ENCODE peak calls at places on chromosome 21, in nine cellular contexts. Q is NB4, K is astrocyte of the spinal cord, G is mammary epithelial cell, F is neural progenitor cell, T is heart left ventricle, W is A673, L is left ventricle myocardium inferior, B is HCT116. O is an unnamed sample.
A peak's percentile ranks its signal among the peaks of the same experiment; 100 is the strongest.

GRCh38 chr21:24369751-24370150 is 1237.5 kb downstream of the MRPL39 start:
- DNase-seq in Q (no peak), K (no peak), G (no peak), F (no peak), T (no peak), W (no peak), L (no peak), B (no peak), O (no peak)

GRCh38 chr21:39345440-39345839 is 3.4 kb downstream of the HMGN1 start:
- DNase-seq in Q (no peak), K (no peak), G (no peak), F (no peak), T (no peak), W (no peak), L (no peak), B (no peak), O (no peak)

GRCh38 chr21:26804895-26805609 is 40.2 kb downstream of the ADAMTS1 start:
- DNase-seq in Q (no peak), K (no peak), G (no peak), F (no peak), T (no peak), W (no peak), L (no peak), B (no peak), O (peak; percentile 69)

GRCh38 chr21:38769253-38769780 is 36.4 kb upstream of the ETS2 start:
- DNase-seq in Q (no peak), K (peak; percentile 82), G (no peak), F (peak; percentile 26), T (no peak), W (no peak), L (no peak), B (no peak), O (no peak)

GRCh38 chr21:41359289-41359688 is 2.5 kb upstream of the MX2 start:
- DNase-seq in Q (no peak), K (no peak), G (no peak), F (peak; percentile 20), T (no peak), W (no peak), L (no peak), B (no peak), O (no peak)

GRCh38 chr21:41751621-41752020 is 15.2 kb downstream of the RIPK4 start:
- DNase-seq in Q (no peak), K (no peak), G (peak; percentile 87), F (no peak), T (no peak), W (no peak), L (peak; percentile 4), B (no peak), O (no peak)

GRCh38 chr21:44551290-44552015 is at the start of gene KRTAP10-2:
- DNase-seq in Q (no peak), K (no peak), G (no peak), F (no peak), T (peak; percentile 20), W (no peak), L (no peak), B (no peak), O (no peak)

GRCh38 chr21:41932576-41933258 is 21.1 kb downstream of the C2CD2 start:
- DNase-seq in Q (peak; percentile 44), K (no peak), G (peak; percentile 75), F (no peak), T (peak; percentile 48), W (no peak), L (peak; percentile 51), B (peak; percentile 8), O (peak; percentile 22)

GRCh38 chr21:42525228-42525604 is 11.6 kb downstream of the SLC37A1 start:
- DNase-seq in Q (no peak), K (no peak), G (peak; percentile 43), F (peak; percentile 54), T (no peak), W (no peak), L (no peak), B (no peak), O (no peak)

GRCh38 chr21:25887646-25888321 is 153.0 kb downstream of the GABPA start:
- DNase-seq in Q (no peak), K (no peak), G (no peak), F (no peak), T (no peak), W (no peak), L (no peak), B (no peak), O (no peak)

GRCh38 chr21:42164818-42165217 is 54.1 kb upstream of the ABCG1 start:
- DNase-seq in Q (no peak), K (no peak), G (no peak), F (no peak), T (no peak), W (no peak), L (no peak), B (no peak), O (no peak)

GRCh38 chr21:45893166-45894106 is 88.1 kb upstream of the COL6A1 start:
- DNase-seq in Q (no peak), K (no peak), G (no peak), F (no peak), T (peak; percentile 27), W (no peak), L (no peak), B (no peak), O (no peak)

GRCh38 chr21:42373181-42373907 is 7.0 kb upstream of the TFF1 start:
- DNase-seq in Q (peak; percentile 31), K (no peak), G (no peak), F (no peak), T (no peak), W (no peak), L (no peak), B (no peak), O (no peak)

GRCh38 chr21:32303385-32303784 is 4.7 kb downstream of the MRAP start:
- DNase-seq in Q (no peak), K (no peak), G (no peak), F (no peak), T (no peak), W (no peak), L (no peak), B (no peak), O (no peak)

GRCh38 chr21:45421071-45421845 is 16.3 kb downstream of the COL18A1 start:
- DNase-seq in Q (no peak), K (no peak), G (peak; percentile 20), F (no peak), T (peak; percentile 53), W (no peak), L (peak; percentile 18), B (no peak), O (no peak)

GRCh38 chr21:28832013-28832714 is 160.5 kb downstream of the LTN1 start:
- DNase-seq in Q (peak; percentile 33), K (peak; percentile 16), G (peak; percentile 89), F (no peak), T (no peak), W (no peak), L (no peak), B (no peak), O (peak; percentile 45)

GRCh38 chr21:33560965-33561364 is 18.1 kb downstream of the SON start:
- DNase-seq in Q (no peak), K (no peak), G (no peak), F (no peak), T (no peak), W (no peak), L (no peak), B (no peak), O (no peak)
- H3K4me3 ChIP-seq in Q (no peak overlapping the region), K (no peak overlapping the region), G (no peak overlapping the region), F (no peak overlapping the region), T (no peak overlapping the region), W (no peak overlapping the region), L (no peak overlapping the region), B (no peak overlapping the region), O (no peak overlapping the region)

GRCh38 chr21:17513214-17514123 is 626 bp downstream of the CXADR start:
- DNase-seq in Q (no peak), K (peak; percentile 55), G (peak; percentile 52), F (peak; percentile 71), T (peak; percentile 33), W (peak; percentile 44), L (no peak), B (no peak), O (no peak)
- TF ChIP-seq CTCF in Q (no peak), K (no peak), G (peak; percentile 15), F (peak; percentile 23), T (no peak), W (no peak), L (no peak), B (no peak), O (no peak)

GRCh38 chr21:34736116-34736870 is 67.5 kb downstream of the CLIC6 start:
- DNase-seq in Q (no peak), K (no peak), G (no peak), F (no peak), T (no peak), W (no peak), L (no peak), B (no peak), O (no peak)

GRCh38 chr21:34732388-34732821 is 63.6 kb downstream of the CLIC6 start:
- DNase-seq in Q (no peak), K (no peak), G (peak; percentile 49), F (no peak), T (no peak), W (no peak), L (no peak), B (no peak), O (no peak)

GRCh38 chr21:34730756-34731445 is 62.1 kb downstream of the CLIC6 start:
- DNase-seq in Q (no peak), K (no peak), G (peak; percentile 28), F (no peak), T (no peak), W (no peak), L (no peak), B (no peak), O (no peak)

GRCh38 chr21:34734696-34735095 is 65.9 kb downstream of the CLIC6 start:
- DNase-seq in Q (peak; percentile 15), K (no peak), G (peak; percentile 65), F (no peak), T (no peak), W (no peak), L (no peak), B (no peak), O (no peak)

DNA sequence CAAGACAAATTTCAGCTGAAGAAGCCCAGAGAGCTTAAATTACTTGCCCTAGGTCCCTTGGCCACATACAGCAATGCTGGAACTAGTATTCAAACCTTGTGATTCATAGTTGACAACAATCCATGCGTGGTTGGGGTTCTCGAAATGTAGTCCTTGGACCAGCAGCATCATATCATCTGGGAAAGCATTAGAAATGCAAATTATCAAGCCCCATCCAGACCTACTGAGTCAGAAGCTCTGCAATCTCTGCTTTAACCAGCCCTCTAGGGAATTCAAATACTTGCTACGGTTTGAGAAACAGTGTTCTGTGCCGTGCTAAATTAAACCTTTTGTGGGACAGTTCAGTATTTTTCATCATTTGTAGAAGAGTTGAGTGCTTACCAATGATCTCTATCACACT is 65.1 kb downstream of the CLIC6 start:
- DNase-seq in Q (no peak), K (no peak), G (no peak), F (no peak), T (no peak), W (no peak), L (no peak), B (no peak), O (no peak)
- H3K4me3 ChIP-seq in Q (no peak overlapping the region), K (no peak overlapping the region), G (no peak overlapping the region), F (no peak overlapping the region), T (no peak overlapping the region), W (no peak overlapping the region), L (no peak overlapping the region), B (no peak overlapping the region), O (no peak overlapping the region)

DNA sequence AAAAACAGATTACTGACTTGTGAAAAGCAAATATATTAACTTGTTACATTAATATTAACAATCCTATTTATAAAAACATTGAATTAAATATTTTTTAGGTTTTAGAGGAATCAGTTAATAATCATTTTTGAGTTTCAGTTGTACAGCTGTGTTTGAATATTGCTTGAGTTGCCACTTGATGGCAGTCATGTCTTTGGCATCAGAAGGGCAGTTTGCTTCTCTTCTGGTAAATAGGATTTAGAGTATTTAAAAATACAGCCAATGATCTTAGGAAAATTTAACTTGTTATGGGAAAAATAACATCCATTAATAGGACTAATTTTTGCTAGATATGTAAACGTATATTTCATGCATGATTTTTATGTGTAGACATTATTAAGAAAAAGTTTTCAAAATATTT is 234.1 kb downstream of the NCAM2 start:
- DNase-seq in Q (peak; percentile 36), K (peak; percentile 66), G (no peak), F (peak; percentile 42), T (no peak), W (peak; percentile 68), L (no peak), B (no peak), O (peak; percentile 59)
- TF ChIP-seq CTCF in Q (peak; percentile 21), K (peak; percentile 48), G (no peak), F (peak; percentile 69), T (peak; percentile 22), W (peak; percentile 80), L (peak; percentile 54), B (no peak), O (peak; percentile 37)